ENCODE peak calls at places on chromosomes 12 and 14, in six cellular contexts. Q is HEK293T, U is neural crest cell, F is cerebellar cortex, T is astrocyte, W is HT1080. S is an unnamed sample.

GRCh38 chr12:1398673-1399072 is 195.7 kb downstream of the FBXL14 start:
- DNase-seq in W (peak), F (no peak), T (no peak), Q (no peak), U (no peak), S (no peak)

GRCh38 chr12:101707131-101707782 is 9.8 kb downstream of the CHPT1 start:
- DNase-seq in W (peak), U (no peak), Q (no peak), T (peak), F (peak), S (peak)

GRCh38 chr12:12877789-12878455 is 13.4 kb upstream of the GPRC5A start:
- DNase-seq in T (no peak), Q (peak), F (no peak), U (no peak), W (no peak), S (no peak)

GRCh38 chr14:77219591-77219990 is 38.0 kb downstream of the TMEM63C start:
- DNase-seq in F (peak), T (no peak), W (no peak), U (no peak), Q (no peak), S (no peak)

GRCh38 chr12:82627799-82628198 is 58.9 kb upstream of the TMTC2 start:
- DNase-seq in U (no peak), F (peak), T (peak), Q (peak), W (peak), S (peak)

GRCh38 chr12:116598341-116599284 is 39.4 kb downstream of the MAP1LC3B2 start:
- DNase-seq in U (no peak), W (no peak), Q (no peak), T (no peak), F (no peak), S (no peak)

GRCh38 chr14:74558655-74559054 is 53.4 kb downstream of the LTBP2 start:
- DNase-seq in Q (no peak), U (no peak), T (no peak), W (no peak), F (no peak), S (no peak)

GRCh38 chr12:107492393-107493134 is 193.0 kb upstream of the PWP1 start:
- DNase-seq in F (no peak), W (no peak), T (no peak), Q (no peak), U (no peak), S (no peak)

GRCh38 chr12:53757095-53757770 is 5.5 kb upstream of the CISTR start:
- DNase-seq in U (peak), Q (peak), W (peak), T (peak), F (peak), S (peak)

GRCh38 chr14:100535287-100536131 is 51.7 kb downstream of the BEGAIN start:
- DNase-seq in W (no peak), U (no peak), T (no peak), F (no peak), Q (no peak), S (no peak)

GRCh38 chr14:105075364-105076295 is 10.4 kb upstream of the GPR132 start:
- DNase-seq in Q (no peak), F (no peak), T (no peak), U (no peak), W (no peak), S (peak)

GRCh38 chr12:52010152-52010622 is 3.4 kb downstream of the TAMALIN start:
- DNase-seq in F (peak), T (peak), W (peak), Q (peak), U (peak), S (no peak)

GRCh38 chr12:23428758-23429157 is 520.7 kb downstream of the SOX5 start:
- DNase-seq in Q (no peak), W (no peak), T (no peak), U (no peak), F (no peak), S (no peak)

GRCh38 chr12:1606021-1606622 is 11.7 kb upstream of the FBXL14 start:
- DNase-seq in U (no peak), F (peak), W (peak), T (peak), Q (peak), S (no peak)

GRCh38 chr12:86173044-86173443 is 83.1 kb downstream of the MGAT4C start:
- DNase-seq in U (no peak), F (no peak), T (no peak), Q (no peak), W (no peak), S (no peak)

GRCh38 chr14:60561845-60562746 is 53.1 kb downstream of the SIX6 start:
- DNase-seq in T (peak), U (peak), W (peak), F (peak), Q (peak), S (peak)

GRCh38 chr14:76937181-76938091 is 91.1 kb downstream of the IRF2BPL start:
- DNase-seq in T (peak), Q (no peak), W (peak), U (no peak), F (no peak), S (peak)

GRCh38 chr12:92144045-92144630 is 1.5 kb downstream of the BTG1 start:
- DNase-seq in T (peak), F (peak), Q (peak), U (peak), W (peak), S (peak)

GRCh38 chr12:10554228-10554970 is 48.7 kb downstream of the EIF2S3B start:
- DNase-seq in U (no peak), F (no peak), W (no peak), T (no peak), Q (no peak), S (no peak)

GRCh38 chr12:6963016-6963731 is 7.3 kb downstream of the PHB2 start:
- DNase-seq in W (no peak), U (no peak), Q (no peak), F (no peak), T (no peak), S (no peak)

GRCh38 chr14:81453166-81453766 is 53.1 kb upstream of the STON2 start:
- DNase-seq in W (peak), Q (peak), F (peak), U (peak), T (peak), S (no peak)

GRCh38 chr12:27178723-27179398 is 65.2 kb upstream of the STK38L start:
- DNase-seq in W (no peak), U (no peak), T (peak), Q (no peak), F (peak), S (no peak)

GRCh38 chr12:67593041-67593870 is 55.3 kb upstream of the DYRK2 start:
- DNase-seq in U (no peak), T (peak), Q (no peak), W (peak), F (no peak), S (peak)

GRCh38 chr12:95789126-95790024 is 1.2 kb downstream of the NTN4 start:
- DNase-seq in F (no peak), T (no peak), Q (no peak), U (peak), W (no peak), S (peak)

GRCh38 chr12:11755311-11755930 is 105.9 kb downstream of the ETV6 start:
- DNase-seq in W (no peak), U (no peak), T (peak), Q (no peak), F (no peak), S (no peak)

GRCh38 chr12:47819902-47820630 is at the start of gene HDAC7:
- DNase-seq in F (peak), U (peak), Q (peak), T (peak), W (peak), S (peak)

S was measured in NCI-H226.